ENCODE peak calls at places on chromosomes 3 and 15, in six cellular contexts. One of them, this sample, is unnamed.

GRCh38 chr3:194255252-194256039 is 95.7 kb downstream of the CPN2 start:
- DNase-seq in MM.1S: no peak
- DNase-seq in WTC11: no peak
- DNase-seq in activated naive CD4-positive, alpha-beta T cell treated with Interleukin-2 at 50 U/mL for 16 hours: peak
- DNase-seq in ELF-1: peak
- DNase-seq in B cell: peak
- DNase-seq in this sample: peak

GRCh38 chr3:143135150-143135549 is 15.6 kb downstream of the CHST2 start:
- DNase-seq in ELF-1: no peak
- DNase-seq in B cell: no peak
- DNase-seq in activated naive CD4-positive, alpha-beta T cell treated with Interleukin-2 at 50 U/mL for 16 hours: no peak
- DNase-seq in MM.1S: no peak
- DNase-seq in WTC11: no peak
- DNase-seq in this sample: no peak

GRCh38 chr3:72887723-72888545 is at the start of gene GXYLT2:
- DNase-seq in ELF-1: peak
- DNase-seq in WTC11: peak
- DNase-seq in MM.1S: peak
- DNase-seq in activated naive CD4-positive, alpha-beta T cell treated with Interleukin-2 at 50 U/mL for 16 hours: peak
- DNase-seq in B cell: no peak
- DNase-seq in this sample: no peak

GRCh38 chr3:46087871-46088270 is 60.6 kb upstream of the XCR1 start:
- DNase-seq in ELF-1: no peak
- DNase-seq in WTC11: no peak
- DNase-seq in B cell: no peak
- DNase-seq in MM.1S: peak
- DNase-seq in activated naive CD4-positive, alpha-beta T cell treated with Interleukin-2 at 50 U/mL for 16 hours: no peak
- DNase-seq in this sample: no peak

GRCh38 chr3:11022115-11022514 is 29.6 kb downstream of the SLC6A1 start:
- DNase-seq in B cell: no peak
- DNase-seq in WTC11: no peak
- DNase-seq in activated naive CD4-positive, alpha-beta T cell treated with Interleukin-2 at 50 U/mL for 16 hours: no peak
- DNase-seq in ELF-1: no peak
- DNase-seq in MM.1S: no peak
- DNase-seq in this sample: no peak

GRCh38 chr3:535566-536416 is 339.2 kb downstream of the CHL1 start:
- DNase-seq in activated naive CD4-positive, alpha-beta T cell treated with Interleukin-2 at 50 U/mL for 16 hours: no peak
- DNase-seq in ELF-1: no peak
- DNase-seq in B cell: no peak
- DNase-seq in MM.1S: no peak
- DNase-seq in WTC11: no peak
- DNase-seq in this sample: no peak

GRCh38 chr3:10352146-10352911 is 31.4 kb upstream of the SEC13 start:
- DNase-seq in B cell: no peak
- DNase-seq in ELF-1: no peak
- DNase-seq in activated naive CD4-positive, alpha-beta T cell treated with Interleukin-2 at 50 U/mL for 16 hours: no peak
- DNase-seq in WTC11: no peak
- DNase-seq in MM.1S: no peak
- DNase-seq in this sample: no peak

GRCh38 chr3:159841766-159842165 is 146.9 kb upstream of the IL12A start:
- DNase-seq in B cell: no peak
- DNase-seq in WTC11: no peak
- DNase-seq in MM.1S: no peak
- DNase-seq in activated naive CD4-positive, alpha-beta T cell treated with Interleukin-2 at 50 U/mL for 16 hours: no peak
- DNase-seq in ELF-1: no peak
- DNase-seq in this sample: no peak

GRCh38 chr3:123373535-123373987 is 75.3 kb downstream of the ADCY5 start:
- DNase-seq in ELF-1: no peak
- DNase-seq in MM.1S: no peak
- DNase-seq in activated naive CD4-positive, alpha-beta T cell treated with Interleukin-2 at 50 U/mL for 16 hours: no peak
- DNase-seq in WTC11: no peak
- DNase-seq in B cell: no peak
- DNase-seq in this sample: no peak

GRCh38 chr3:47645551-47645950 is 66.9 kb upstream of the CSPG5 start:
- DNase-seq in WTC11: no peak
- DNase-seq in B cell: no peak
- DNase-seq in MM.1S: no peak
- DNase-seq in ELF-1: no peak
- DNase-seq in activated naive CD4-positive, alpha-beta T cell treated with Interleukin-2 at 50 U/mL for 16 hours: no peak
- DNase-seq in this sample: no peak

GRCh38 chr15:78808550-78808949 is 2.7 kb downstream of the ADAMTS7 start:
- DNase-seq in MM.1S: peak
- DNase-seq in B cell: no peak
- DNase-seq in activated naive CD4-positive, alpha-beta T cell treated with Interleukin-2 at 50 U/mL for 16 hours: no peak
- DNase-seq in WTC11: peak
- DNase-seq in ELF-1: peak
- DNase-seq in this sample: peak

GRCh38 chr3:149247929-149248691 is 26.5 kb upstream of the CP start:
- DNase-seq in WTC11: no peak
- DNase-seq in MM.1S: peak
- DNase-seq in activated naive CD4-positive, alpha-beta T cell treated with Interleukin-2 at 50 U/mL for 16 hours: peak
- DNase-seq in ELF-1: no peak
- DNase-seq in B cell: no peak
- DNase-seq in this sample: no peak

GRCh38 chr15:39908186-39908585 is 11.9 kb downstream of the GPR176 start:
- DNase-seq in MM.1S: no peak
- DNase-seq in ELF-1: no peak
- DNase-seq in WTC11: no peak
- DNase-seq in activated naive CD4-positive, alpha-beta T cell treated with Interleukin-2 at 50 U/mL for 16 hours: no peak
- DNase-seq in B cell: no peak
- DNase-seq in this sample: no peak

GRCh38 chr3:23830869-23831484 is 25.2 kb downstream of the UBE2E1 start:
- DNase-seq in B cell: no peak
- DNase-seq in activated naive CD4-positive, alpha-beta T cell treated with Interleukin-2 at 50 U/mL for 16 hours: no peak
- DNase-seq in WTC11: no peak
- DNase-seq in ELF-1: no peak
- DNase-seq in MM.1S: no peak
- DNase-seq in this sample: no peak

GRCh38 chr15:65954289-65954741 is 85.0 kb downstream of the RAB11A start:
- DNase-seq in WTC11: peak
- DNase-seq in activated naive CD4-positive, alpha-beta T cell treated with Interleukin-2 at 50 U/mL for 16 hours: no peak
- DNase-seq in MM.1S: peak
- DNase-seq in ELF-1: peak
- DNase-seq in B cell: no peak
- DNase-seq in this sample: no peak

GRCh38 chr3:111076732-111077131 is 5.1 kb downstream of the NECTIN3 start:
- DNase-seq in WTC11: no peak
- DNase-seq in MM.1S: no peak
- DNase-seq in B cell: no peak
- DNase-seq in activated naive CD4-positive, alpha-beta T cell treated with Interleukin-2 at 50 U/mL for 16 hours: no peak
- DNase-seq in ELF-1: peak
- DNase-seq in this sample: no peak

GRCh38 chr3:14235003-14235876 is 56.6 kb downstream of the LSM3 start:
- DNase-seq in activated naive CD4-positive, alpha-beta T cell treated with Interleukin-2 at 50 U/mL for 16 hours: no peak
- DNase-seq in ELF-1: no peak
- DNase-seq in WTC11: no peak
- DNase-seq in B cell: no peak
- DNase-seq in MM.1S: no peak
- DNase-seq in this sample: no peak

GRCh38 chr3:136377499-136377898 is 127.4 kb downstream of the PCCB start:
- DNase-seq in activated naive CD4-positive, alpha-beta T cell treated with Interleukin-2 at 50 U/mL for 16 hours: no peak
- DNase-seq in MM.1S: no peak
- DNase-seq in WTC11: no peak
- DNase-seq in ELF-1: no peak
- DNase-seq in B cell: no peak
- DNase-seq in this sample: no peak

GRCh38 chr3:57956119-57956832 is 51.9 kb upstream of the FLNB start:
- DNase-seq in B cell: no peak
- DNase-seq in activated naive CD4-positive, alpha-beta T cell treated with Interleukin-2 at 50 U/mL for 16 hours: no peak
- DNase-seq in WTC11: no peak
- DNase-seq in ELF-1: no peak
- DNase-seq in MM.1S: no peak
- DNase-seq in this sample: no peak

GRCh38 chr3:17942856-17943255 is 200.4 kb upstream of the TBC1D5 start:
- DNase-seq in MM.1S: no peak
- DNase-seq in ELF-1: no peak
- DNase-seq in activated naive CD4-positive, alpha-beta T cell treated with Interleukin-2 at 50 U/mL for 16 hours: no peak
- DNase-seq in B cell: no peak
- DNase-seq in WTC11: no peak
- DNase-seq in this sample: no peak

GRCh38 chr15:70133296-70133695 is 35.6 kb upstream of the TLE3 start:
- DNase-seq in MM.1S: no peak
- DNase-seq in WTC11: no peak
- DNase-seq in ELF-1: no peak
- DNase-seq in activated naive CD4-positive, alpha-beta T cell treated with Interleukin-2 at 50 U/mL for 16 hours: no peak
- DNase-seq in B cell: no peak
- DNase-seq in this sample: no peak

GRCh38 chr15:80404719-80405553 is 754 bp downstream of the ARNT2 start:
- DNase-seq in ELF-1: peak
- DNase-seq in MM.1S: no peak
- DNase-seq in B cell: no peak
- DNase-seq in WTC11: peak
- DNase-seq in activated naive CD4-positive, alpha-beta T cell treated with Interleukin-2 at 50 U/mL for 16 hours: no peak
- DNase-seq in this sample: no peak

GRCh38 chr3:111715911-111716523 is 120.9 kb upstream of the ZBED2 start:
- DNase-seq in ELF-1: peak
- DNase-seq in MM.1S: peak
- DNase-seq in activated naive CD4-positive, alpha-beta T cell treated with Interleukin-2 at 50 U/mL for 16 hours: peak
- DNase-seq in B cell: no peak
- DNase-seq in WTC11: peak
- DNase-seq in this sample: no peak

GRCh38 chr15:58026051-58026450 is 39.5 kb downstream of the ALDH1A2 start:
- DNase-seq in activated naive CD4-positive, alpha-beta T cell treated with Interleukin-2 at 50 U/mL for 16 hours: no peak
- DNase-seq in B cell: no peak
- DNase-seq in MM.1S: no peak
- DNase-seq in WTC11: no peak
- DNase-seq in ELF-1: no peak
- DNase-seq in this sample: no peak

GRCh38 chr3:13266005-13266404 is 154.1 kb downstream of the NUP210 start:
- DNase-seq in WTC11: no peak
- DNase-seq in MM.1S: no peak
- DNase-seq in B cell: no peak
- DNase-seq in ELF-1: no peak
- DNase-seq in activated naive CD4-positive, alpha-beta T cell treated with Interleukin-2 at 50 U/mL for 16 hours: no peak
- DNase-seq in this sample: no peak

GRCh38 chr15:31060429-31061140 is 40.9 kb downstream of the TRPM1 start:
- DNase-seq in B cell: no peak
- DNase-seq in ELF-1: no peak
- DNase-seq in MM.1S: no peak
- DNase-seq in activated naive CD4-positive, alpha-beta T cell treated with Interleukin-2 at 50 U/mL for 16 hours: no peak
- DNase-seq in WTC11: no peak
- DNase-seq in this sample: no peak

GRCh38 chr3:183122257-183122932 is 23.1 kb upstream of the MCCC1 start:
- DNase-seq in MM.1S: peak
- DNase-seq in WTC11: no peak
- DNase-seq in ELF-1: no peak
- DNase-seq in B cell: no peak
- DNase-seq in activated naive CD4-positive, alpha-beta T cell treated with Interleukin-2 at 50 U/mL for 16 hours: no peak
- DNase-seq in this sample: no peak

GRCh38 chr15:53625962-53626845 is 133.3 kb downstream of the WDR72 start:
- DNase-seq in MM.1S: no peak
- DNase-seq in WTC11: no peak
- DNase-seq in activated naive CD4-positive, alpha-beta T cell treated with Interleukin-2 at 50 U/mL for 16 hours: no peak
- DNase-seq in ELF-1: peak
- DNase-seq in B cell: no peak
- DNase-seq in this sample: no peak

GRCh38 chr3:59451041-59451763 is 401.4 kb upstream of the CFAP20DC start:
- DNase-seq in B cell: peak
- DNase-seq in activated naive CD4-positive, alpha-beta T cell treated with Interleukin-2 at 50 U/mL for 16 hours: peak
- DNase-seq in WTC11: no peak
- DNase-seq in ELF-1: no peak
- DNase-seq in MM.1S: peak
- DNase-seq in this sample: peak

This sample was measured in T-helper 1 cell.